ENCODE peak calls at places on chromosomes 6 and 20, in five cellular contexts. V is brain microvascular endothelial cell, W is astrocyte of the cerebellum, F is cardiac muscle cell, X is ovary. L is an unnamed sample.

GRCh38 chr6:89792881-89793280 is 26.7 kb downstream of the MDN1 start:
- DNase-seq in V (peak; percentile 50), W (peak; percentile 9), F (peak; percentile 38), X (no peak), L (no peak)

GRCh38 chr6:3195695-3196497 is 31.6 kb downstream of the TUBB2B start:
- DNase-seq in V (no peak), W (no peak), F (no peak), X (no peak), L (no peak)

GRCh38 chr6:137495652-137496391 is 1.6 kb upstream of the OLIG3 start:
- DNase-seq in V (no peak), W (no peak), F (no peak), X (no peak), L (no peak)

GRCh38 chr6:64289946-64290345 is 654.3 kb downstream of the PHF3 start:
- DNase-seq in V (no peak), W (no peak), F (no peak), X (no peak), L (no peak)

GRCh38 chr6:17281100-17281496 is at the start of gene RBM24:
- DNase-seq in V (peak; percentile 64), W (peak; percentile 60), F (peak; percentile 78), X (peak; percentile 70), L (peak; percentile 77)

GRCh38 chr6:148146717-148147116 is 195.9 kb upstream of the SASH1 start:
- DNase-seq in V (peak; percentile 66), W (no peak), F (peak; percentile 23), X (no peak), L (no peak)

GRCh38 chr6:116714761-116715160 is 33.8 kb downstream of the KPNA5 start:
- DNase-seq in V (no peak), W (no peak), F (peak; percentile 20), X (no peak), L (no peak)

GRCh38 chr20:10487354-10488115 is 52.4 kb downstream of the SLX4IP start:
- DNase-seq in V (no peak), W (no peak), F (no peak), X (no peak), L (no peak)

GRCh38 chr6:102387351-102388033 is 994.0 kb downstream of the GRIK2 start:
- DNase-seq in V (no peak), W (peak; percentile 1), F (no peak), X (no peak), L (no peak)

GRCh38 chr20:50831605-50832004 is 36.7 kb downstream of the BCAS4 start:
- DNase-seq in V (no peak), W (no peak), F (no peak), X (no peak), L (no peak)

GRCh38 chr6:113936093-113936934 is 34.6 kb downstream of the HDAC2 start:
- DNase-seq in V (peak; percentile 51), W (peak; percentile 52), F (peak; percentile 76), X (no peak), L (peak; percentile 10)

GRCh38 chr6:37862992-37863391 is 43.5 kb downstream of the ZFAND3 start:
- DNase-seq in V (no peak), W (peak; percentile 16), F (peak; percentile 15), X (no peak), L (no peak)

GRCh38 chr6:108116781-108117426 is 42.4 kb upstream of the OSTM1 start:
- DNase-seq in V (no peak), W (no peak), F (no peak), X (no peak), L (peak; percentile 12)

GRCh38 chr6:68901044-68901443 is 266.0 kb downstream of the ADGRB3 start:
- DNase-seq in V (no peak), W (no peak), F (no peak), X (no peak), L (no peak)

GRCh38 chr20:24777746-24778145 is 171.3 kb upstream of the CST7 start:
- DNase-seq in V (no peak), W (no peak), F (no peak), X (peak; percentile 1), L (no peak)

GRCh38 chr6:159691133-159691962 is 1.7 kb downstream of the SOD2 start:
- DNase-seq in V (peak; percentile 67), W (peak; percentile 65), F (peak; percentile 95), X (no peak), L (no peak)

GRCh38 chr20:47283411-47283810 is 73.1 kb downstream of the ZMYND8 start:
- DNase-seq in V (no peak), W (peak; percentile 35), F (no peak), X (no peak), L (no peak)

GRCh38 chr20:51547951-51548350 is 5.4 kb upstream of the NFATC2 start:
- DNase-seq in V (no peak), W (no peak), F (no peak), X (no peak), L (no peak)

GRCh38 chr6:132919476-132919875 is 105.1 kb downstream of the RPS12 start:
- DNase-seq in V (peak; percentile 78), W (peak; percentile 87), F (peak; percentile 97), X (peak; percentile 72), L (no peak)

GRCh38 chr6:16472349-16473069 is 234.1 kb downstream of the GMPR start:
- DNase-seq in V (peak; percentile 46), W (no peak), F (peak; percentile 74), X (no peak), L (no peak)

GRCh38 chr20:24045621-24046020 is 57.0 kb upstream of the GGTLC1 start:
- DNase-seq in V (no peak), W (no peak), F (no peak), X (no peak), L (no peak)

GRCh38 chr20:1401431-1401907 is 8.6 kb upstream of the FKBP1A start:
- DNase-seq in V (no peak), W (no peak), F (no peak), X (no peak), L (no peak)

GRCh38 chr6:113855500-113856010 is 1.6 kb upstream of the MARCKS start:
- DNase-seq in V (no peak), W (no peak), F (peak; percentile 54), X (no peak), L (peak; percentile 45)

GRCh38 chr20:36830791-36831691 is 44.9 kb upstream of the TLDC2 start:
- DNase-seq in V (no peak), W (no peak), F (peak; percentile 78), X (peak; percentile 62), L (no peak)

GRCh38 chr6:145155411-145155810 is 579.9 kb downstream of the EPM2A start:
- DNase-seq in V (no peak), W (no peak), F (no peak), X (no peak), L (no peak)

GRCh38 chr20:54044156-54044555 is 26.2 kb downstream of the BCAS1 start:
- DNase-seq in V (peak; percentile 36), W (no peak), F (peak; percentile 81), X (no peak), L (no peak)

GRCh38 chr6:143160008-143160407 is 99.3 kb downstream of the AIG1 start:
- DNase-seq in V (no peak), W (no peak), F (no peak), X (no peak), L (no peak)

GRCh38 chr6:131982740-131983259 is 31.6 kb upstream of the CCN2 start:
- DNase-seq in V (peak; percentile 84), W (peak; percentile 94), F (peak; percentile 79), X (no peak), L (no peak)

GRCh38 chr6:163965426-163966348 is 551.2 kb downstream of the QKI start:
- DNase-seq in V (no peak), W (peak; percentile 54), F (no peak), X (no peak), L (no peak)

GRCh38 chr20:24100370-24101011 is 111.9 kb upstream of the GGTLC1 start:
- DNase-seq in V (peak; percentile 76), W (peak; percentile 34), F (peak; percentile 80), X (peak; percentile 26), L (peak; percentile 59)

GRCh38 chr6:88246654-88247053 is 80.5 kb upstream of the CNR1 start:
- DNase-seq in V (no peak), W (no peak), F (no peak), X (no peak), L (no peak)

GRCh38 chr20:38870733-38871559 is 55.3 kb upstream of the FAM83D start:
- DNase-seq in V (no peak), W (no peak), F (no peak), X (no peak), L (no peak)

GRCh38 chr6:24257282-24257681 is 100.6 kb downstream of the DCDC2 start:
- DNase-seq in V (no peak), W (no peak), F (no peak), X (no peak), L (no peak)
- TF ChIP-seq CTCF in V (no peak), W (no peak), F (no peak), X (no peak), L (no peak)

GRCh38 chr6:7271205-7271534 is 41.8 kb downstream of the SSR1 start:
- DNase-seq in V (no peak), W (no peak), F (no peak), X (no peak), L (no peak)

GRCh38 chr6:7270320-7271204 is 42.4 kb downstream of the SSR1 start:
- DNase-seq in V (no peak), W (no peak), F (no peak), X (no peak), L (no peak)

GRCh38 chr6:7273709-7274108 is 39.3 kb downstream of the SSR1 start:
- DNase-seq in V (no peak), W (no peak), F (no peak), X (no peak), L (no peak)

DNA sequence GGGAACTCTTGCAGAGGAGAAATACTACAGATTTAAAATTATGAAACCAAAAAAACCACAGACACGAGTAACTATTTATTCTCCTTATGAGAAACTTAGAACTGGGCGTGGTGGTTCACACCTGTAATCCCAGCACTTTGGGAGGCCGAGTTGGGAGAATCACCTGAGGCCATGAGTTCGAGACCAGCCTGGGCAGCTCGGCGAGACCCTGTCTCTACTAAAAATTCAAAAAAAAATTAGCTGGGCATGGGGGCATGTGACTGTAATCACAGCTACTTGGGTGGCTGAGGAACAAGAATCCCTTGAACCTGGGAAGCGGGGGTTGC is 36.8 kb downstream of the SSR1 start:
- DNase-seq in V (no peak), W (no peak), F (no peak), X (no peak), L (no peak)
- TF ChIP-seq CTCF in V (no peak), W (no peak), F (no peak), X (no peak), L (no peak)

GRCh38 chr6:30542915-30543314 is 13.4 kb downstream of the GNL1 start:
- DNase-seq in V (peak; percentile 28), W (no peak), F (peak; percentile 13), X (no peak), L (no peak)
- TF ChIP-seq CTCF in V (peak; percentile 39), W (peak; percentile 16), F (peak; percentile 5), X (no peak), L (no peak)

DNA sequence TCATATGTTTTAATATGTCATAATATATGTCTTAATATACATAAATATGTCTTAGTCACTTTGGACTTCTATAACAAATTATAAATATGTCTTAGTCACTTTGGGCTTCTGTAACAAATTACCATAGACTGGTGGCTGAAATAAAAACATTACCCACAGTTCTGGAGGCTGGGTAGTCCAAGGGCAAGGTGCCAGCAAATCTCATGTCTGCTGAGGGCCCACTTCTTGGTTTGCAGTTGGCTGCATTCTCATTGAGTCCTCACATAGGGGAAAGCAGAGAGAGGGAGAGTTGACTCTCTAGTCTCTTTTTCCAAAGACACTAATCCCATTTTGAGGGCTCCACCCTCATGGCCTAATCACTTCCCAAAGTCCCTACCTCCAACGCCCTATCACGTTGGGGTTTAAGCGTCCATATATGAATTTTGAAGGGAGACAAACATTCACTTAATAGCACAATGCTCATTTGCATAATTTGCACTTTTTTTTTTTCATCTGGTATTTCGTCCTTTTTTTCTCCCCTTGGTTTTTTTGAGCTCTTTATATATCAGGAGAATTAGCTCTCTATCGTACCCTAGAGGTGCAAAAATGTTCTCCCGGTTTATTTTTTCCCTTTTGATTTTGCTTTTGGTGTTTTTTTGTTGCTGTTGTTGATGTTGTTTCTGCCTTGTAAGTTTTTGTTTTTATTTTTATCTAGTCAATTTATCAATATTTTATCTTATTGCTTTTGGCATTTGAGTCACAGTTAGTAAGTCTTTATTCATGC is 266.4 kb downstream of the PLCB1 start:
- DNase-seq in V (no peak), W (no peak), F (no peak), X (no peak), L (no peak)
- TF ChIP-seq CTCF in V (no peak), W (no peak), F (peak; percentile 5), X (no peak), L (no peak)